ENCODE peak calls at places on chromosomes 11 and 22, in six cellular contexts. D is right atrium auricular region; I is ecto neural progenitor cell; J is activated T-helper 1 cell treated with anti-CD3 and anti-CD28 coated beads, Interleukin-2, amount 50 U/mL, for 16 hours; B is head of caudate nucleus; H is iPS DF 19.7. P is an unnamed sample.
A peak's percentile ranks its signal among the peaks of the same experiment; 100 is the strongest.

GRCh38 chr22:46038516-46039430 is 61.8 kb upstream of the WNT7B start:
- DNase-seq in I (no peak), H (no peak), D (no peak), B (no peak), J (no peak), P (peak; percentile 30)

GRCh38 chr11:13535819-13536218 is 40.0 kb upstream of the PTH start:
- DNase-seq in H (peak; percentile 15), I (no peak), J (no peak), B (no peak), D (no peak), P (no peak)

GRCh38 chr22:30204742-30205111 is 41.8 kb downstream of the LIF start:
- DNase-seq in D (no peak), J (no peak), H (no peak), I (no peak), B (peak; percentile 43), P (peak; percentile 37)

GRCh38 chr22:49006207-49007012 is 821.3 kb downstream of the BRD1 start:
- DNase-seq in H (no peak), J (no peak), D (peak; percentile 52), B (no peak), I (peak; percentile 37), P (no peak)

GRCh38 chr11:73323464-73323863 is 15.4 kb downstream of the ARHGEF17 start:
- DNase-seq in B (peak; percentile 54), D (peak; percentile 78), H (no peak), I (peak; percentile 84), J (no peak), P (no peak)

GRCh38 chr11:58466293-58466692 is 24.3 kb upstream of the OR5B12 start:
- DNase-seq in B (no peak), I (no peak), D (no peak), H (no peak), J (no peak), P (no peak)

GRCh38 chr11:111376453-111376871 is 2.6 kb downstream of the POU2AF1 start:
- DNase-seq in H (no peak), B (no peak), I (no peak), J (no peak), D (no peak), P (no peak)

GRCh38 chr22:28930357-28931007 is 47.1 kb downstream of the ZNRF3 start:
- DNase-seq in B (peak; percentile 37), D (no peak), J (no peak), H (no peak), I (no peak), P (peak; percentile 52)

GRCh38 chr11:119486691-119487259 is 63.8 kb upstream of the THY1 start:
- DNase-seq in J (no peak), I (peak; percentile 29), D (no peak), H (no peak), B (no peak), P (no peak)

GRCh38 chr11:96338910-96339703 is 3.9 kb downstream of the MAML2 start:
- DNase-seq in I (no peak), D (peak; percentile 66), B (peak; percentile 83), J (no peak), H (no peak), P (peak; percentile 32)

GRCh38 chr11:2517016-2517385 is 72.2 kb downstream of the KCNQ1 start:
- DNase-seq in J (no peak), H (no peak), B (no peak), I (peak; percentile 33), D (no peak), P (no peak)

GRCh38 chr11:59679347-59679746 is 10.5 kb upstream of the PATL1 start:
- DNase-seq in D (no peak), J (no peak), B (no peak), H (no peak), I (no peak), P (no peak)

GRCh38 chr11:27196040-27196897 is 155.7 kb downstream of the BBOX1 start:
- DNase-seq in B (no peak), J (no peak), D (no peak), I (no peak), H (no peak), P (no peak)

GRCh38 chr11:70303070-70303469 is 32.6 kb downstream of the PPFIA1 start:
- DNase-seq in D (no peak), B (no peak), H (no peak), I (no peak), J (no peak), P (no peak)

GRCh38 chr22:24505337-24505736 is 10.2 kb downstream of the UPB1 start:
- DNase-seq in B (no peak), D (no peak), J (no peak), I (no peak), H (no peak), P (no peak)

GRCh38 chr22:20112623-20113511 is 3.0 kb upstream of the RANBP1 start:
- DNase-seq in D (no peak), H (no peak), J (no peak), I (no peak), B (no peak), P (no peak)